ENCODE peak calls at places on chromosomes 3 and 15, in four cellular contexts. N is activated CD4-positive, alpha-beta T cell treated with anti-CD3 and anti-CD28 coated beads, Interleukin-2, amount 10 ng/mL, durations not matched to agents 7 days and 5 days; U is heart left ventricle; B is T-helper 2 cell. R is an unnamed sample.
A peak's percentile ranks its signal among the peaks of the same experiment; 100 is the strongest.

GRCh38 chr15:81473177-81473576 is 99.2 kb upstream of the TMC3 start:
- DNase-seq in N (no peak), U (no peak), B (no peak), R (no peak)

GRCh38 chr15:33104276-33104675 is 90.2 kb downstream of the FMN1 start:
- DNase-seq in N (peak; percentile 49), U (no peak), B (no peak), R (no peak)

GRCh38 chr3:194312743-194313281 is 38.3 kb downstream of the CPN2 start:
- DNase-seq in N (no peak), U (no peak), B (no peak), R (no peak)

GRCh38 chr3:63349583-63350177 is 71.6 kb downstream of the SYNPR start:
- DNase-seq in N (peak; percentile 58), U (peak; percentile 25), B (no peak), R (peak; percentile 9)

GRCh38 chr3:125042725-125043406 is 12.9 kb downstream of the HEG1 start:
- DNase-seq in N (no peak), U (peak; percentile 80), B (no peak), R (no peak)

GRCh38 chr3:86923071-86923476 is 67.9 kb downstream of the VGLL3 start:
- DNase-seq in N (no peak), U (no peak), B (no peak), R (no peak)

GRCh38 chr15:88071141-88071540 is 185.4 kb downstream of the NTRK3 start:
- DNase-seq in N (no peak), U (no peak), B (no peak), R (no peak)

GRCh38 chr15:83786336-83786735 is 132.4 kb downstream of the ADAMTSL3 start:
- DNase-seq in N (no peak), U (no peak), B (no peak), R (no peak)

GRCh38 chr15:69132935-69133861 is 27.2 kb upstream of the GLCE start:
- DNase-seq in N (no peak), U (no peak), B (no peak), R (no peak)

GRCh38 chr15:41506796-41507341 is 6.8 kb downstream of the LTK start:
- DNase-seq in N (no peak), U (no peak), B (no peak), R (no peak)

R was measured in stimulated activated naive B cell treated with anti-CD40 and anti-IgM and Interleukin-4, amounts not matched to agents 10 μg/mL and 1 μg/mL and 100 μg/mL, for 72 hours.